ENCODE peak calls at places on chromosome 14, in six cellular contexts. N is PC-3, A is fibroblast of lung, R is neuronal stem cell, K is PC-9, V is GM23248. H is an unnamed sample. For H3K36me3, the result is how much of the 10 kb centered on the place peaks cover.

GRCh38 chr14:102530828-102531478 is 21.4 kb upstream of the ANKRD9 start:
- DNase-seq in N (peak), A (no peak), R (no peak), K (peak), V (no peak), H (no peak)

GRCh38 chr14:61566537-61567225 is 128.6 kb upstream of the HIF1A start:
- DNase-seq in N (peak), A (peak), R (no peak), K (no peak), V (peak), H (peak)

GRCh38 chr14:57833304-57833703 is 32.6 kb downstream of the SLC35F4 start:
- DNase-seq in N (peak), A (peak), R (no peak), K (peak), V (peak), H (peak)

GRCh38 chr14:31243860-31244259 is 36.3 kb upstream of the HECTD1 start:
- DNase-seq in N (peak), A (no peak), R (no peak), K (peak), V (no peak), H (no peak)

GRCh38 chr14:99260652-99261551 is 11.1 kb downstream of the BCL11B start:
- DNase-seq in N (no peak), A (no peak), R (no peak), K (no peak), V (no peak), H (no peak)

GRCh38 chr14:75254901-75255300 is 23.7 kb upstream of the FOS start:
- DNase-seq in N (peak), A (no peak), R (no peak), K (peak), V (no peak), H (peak)

GRCh38 chr14:106605548-106606448 is 1079.4 kb downstream of the TMEM121 start:
- DNase-seq in N (no peak), A (no peak), R (no peak), K (peak), V (no peak), H (no peak)

GRCh38 chr14:61525293-61526011 is 169.9 kb upstream of the HIF1A start:
- DNase-seq in N (peak), A (peak), R (no peak), K (peak), V (peak), H (peak)

GRCh38 chr14:68730811-68731425 is 61.9 kb downstream of the ZFP36L1 start:
- DNase-seq in N (no peak), A (no peak), R (peak), K (no peak), V (no peak), H (no peak)

GRCh38 chr14:102479777-102480176 is 29.8 kb downstream of the ANKRD9 start:
- DNase-seq in N (no peak), A (no peak), R (no peak), K (no peak), V (no peak), H (peak)

GRCh38 chr14:68404652-68405183 is 388.1 kb downstream of the ZFP36L1 start:
- DNase-seq in N (no peak), A (peak), R (no peak), K (no peak), V (no peak), H (no peak)

GRCh38 chr14:101471723-101472517 is 89.4 kb upstream of the DIO3 start:
- DNase-seq in N (no peak), A (no peak), R (no peak), K (no peak), V (no peak), H (no peak)
- H2AFZ ChIP-seq in N (no peak), A (no peak), R (no peak), K (no peak), V (no peak), H (no peak)

GRCh38 chr14:22845103-22845394 is 8.7 kb downstream of the MMP14 start:
- DNase-seq in N (no peak), A (no peak), R (no peak), K (no peak), V (no peak), H (peak)
- H3K36me3 ChIP-seq in N (under half), A (half or more), R (under half), K (under half), V (half or more), H (half or more)

GRCh38 chr14:73567951-73568885 is 795 bp upstream of the ACOT2 start:
- DNase-seq in N (peak), A (peak), R (no peak), K (no peak), V (peak), H (peak)
- H2AFZ ChIP-seq in N (peak), A (peak), R (no peak), K (peak), V (peak), H (peak)

DNA sequence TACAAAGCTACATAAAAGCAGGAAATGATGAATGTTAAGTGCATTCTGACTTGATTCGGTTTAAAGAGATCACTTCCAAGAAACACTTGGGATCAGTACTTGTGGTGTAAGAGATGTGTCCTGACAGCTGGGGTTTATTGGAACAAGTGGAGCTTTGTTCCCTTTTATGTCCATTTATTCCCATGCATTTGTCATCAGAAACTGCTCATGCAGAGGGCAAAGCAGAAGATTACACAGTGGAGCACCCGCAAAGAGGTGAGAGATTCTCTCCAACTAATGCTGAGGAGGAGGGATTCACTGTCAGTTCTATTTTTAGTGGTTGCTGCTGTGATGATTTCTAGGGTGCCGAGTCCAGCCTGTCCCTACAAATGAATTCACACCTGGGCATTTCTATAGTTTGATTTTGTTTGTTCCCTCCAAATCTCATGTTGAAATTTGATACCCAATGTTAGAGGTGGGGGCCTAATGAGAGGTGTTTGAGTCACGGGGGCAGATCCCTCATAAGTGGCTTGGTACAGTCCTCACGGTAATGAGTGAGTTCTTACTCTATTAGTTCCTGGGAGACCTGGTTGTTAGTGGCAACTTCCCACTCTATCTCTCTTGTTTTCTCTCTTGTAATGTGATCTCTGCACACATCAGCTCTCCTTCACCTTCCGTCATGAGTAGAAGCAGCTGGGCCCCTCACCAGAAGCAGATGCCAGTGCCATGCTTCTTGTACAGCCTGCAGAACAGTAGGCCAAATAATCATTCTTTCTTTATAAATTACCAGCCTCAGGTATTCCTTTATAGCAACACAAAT is 29.4 kb upstream of the KCNK10 start:
- DNase-seq in N (peak), A (peak), R (no peak), K (no peak), V (no peak), H (no peak)
- H3K36me3 ChIP-seq in N (under half), A (under half), R (under half), K (under half), V (under half), H (under half)